ENCODE peak calls at places on chromosomes 3 and 15, in six cellular contexts. One of them, this sample, is unnamed.

GRCh38 chr15:57500979-57501576 is 90.6 kb upstream of the MYZAP start:
- DNase-seq in sigmoid colon: no peak
- DNase-seq in HepG2: no peak
- DNase-seq in stomach: no peak
- DNase-seq in A549: peak
- DNase-seq in transverse colon: no peak
- DNase-seq in this sample: no peak

GRCh38 chr3:53083496-53083895 is 37.6 kb upstream of the SFMBT1 start:
- DNase-seq in transverse colon: no peak
- DNase-seq in HepG2: no peak
- DNase-seq in stomach: no peak
- DNase-seq in sigmoid colon: peak
- DNase-seq in A549: no peak
- DNase-seq in this sample: peak

GRCh38 chr3:52441122-52441771 is 3.7 kb downstream of the SEMA3G start:
- DNase-seq in transverse colon: no peak
- DNase-seq in A549: no peak
- DNase-seq in sigmoid colon: peak
- DNase-seq in HepG2: no peak
- DNase-seq in stomach: no peak
- DNase-seq in this sample: no peak

GRCh38 chr3:143167956-143168355 is 48.4 kb downstream of the CHST2 start:
- DNase-seq in stomach: no peak
- DNase-seq in HepG2: no peak
- DNase-seq in A549: no peak
- DNase-seq in transverse colon: no peak
- DNase-seq in sigmoid colon: no peak
- DNase-seq in this sample: no peak

GRCh38 chr3:72694398-72694797 is 153.8 kb downstream of the SHQ1 start:
- DNase-seq in A549: no peak
- DNase-seq in HepG2: no peak
- DNase-seq in transverse colon: no peak
- DNase-seq in stomach: no peak
- DNase-seq in sigmoid colon: no peak
- DNase-seq in this sample: no peak

GRCh38 chr15:90037961-90038633 is 37.0 kb downstream of the ZNF710 start:
- DNase-seq in stomach: no peak
- DNase-seq in sigmoid colon: peak
- DNase-seq in A549: no peak
- DNase-seq in transverse colon: no peak
- DNase-seq in HepG2: peak
- DNase-seq in this sample: no peak

GRCh38 chr3:242986-243706 is 46.6 kb downstream of the CHL1 start:
- DNase-seq in transverse colon: no peak
- DNase-seq in stomach: no peak
- DNase-seq in sigmoid colon: no peak
- DNase-seq in A549: no peak
- DNase-seq in HepG2: no peak
- DNase-seq in this sample: no peak

GRCh38 chr15:25501828-25502446 is 63.1 kb upstream of the UBE3A start:
- DNase-seq in sigmoid colon: no peak
- DNase-seq in stomach: no peak
- DNase-seq in HepG2: peak
- DNase-seq in transverse colon: no peak
- DNase-seq in A549: peak
- DNase-seq in this sample: no peak

GRCh38 chr15:70477750-70478250 is 285.6 kb downstream of the UACA start:
- DNase-seq in A549: no peak
- DNase-seq in HepG2: no peak
- DNase-seq in sigmoid colon: no peak
- DNase-seq in stomach: no peak
- DNase-seq in transverse colon: no peak
- DNase-seq in this sample: no peak

GRCh38 chr3:140164922-140165590 is 230.1 kb downstream of the CLSTN2 start:
- DNase-seq in stomach: no peak
- DNase-seq in transverse colon: no peak
- DNase-seq in sigmoid colon: no peak
- DNase-seq in A549: no peak
- DNase-seq in HepG2: no peak
- DNase-seq in this sample: no peak

GRCh38 chr3:53161820-53162671 is 1.0 kb downstream of the PRKCD start:
- DNase-seq in stomach: no peak
- DNase-seq in A549: peak
- DNase-seq in sigmoid colon: no peak
- DNase-seq in transverse colon: peak
- DNase-seq in HepG2: no peak
- DNase-seq in this sample: no peak

GRCh38 chr3:67710396-67710795 is 56.0 kb upstream of the SUCLG2 start:
- DNase-seq in sigmoid colon: no peak
- DNase-seq in HepG2: no peak
- DNase-seq in transverse colon: no peak
- DNase-seq in A549: no peak
- DNase-seq in stomach: no peak
- DNase-seq in this sample: no peak

GRCh38 chr3:195198424-195199346 is 72.3 kb downstream of the XXYLT1 start:
- DNase-seq in A549: no peak
- DNase-seq in stomach: peak
- DNase-seq in transverse colon: no peak
- DNase-seq in HepG2: peak
- DNase-seq in sigmoid colon: peak
- DNase-seq in this sample: no peak

GRCh38 chr15:23877502-23878412 is 190.7 kb upstream of the NDN start:
- DNase-seq in HepG2: peak
- DNase-seq in transverse colon: peak
- DNase-seq in stomach: peak
- DNase-seq in sigmoid colon: no peak
- DNase-seq in A549: peak
- DNase-seq in this sample: no peak

GRCh38 chr3:186985713-186986364 is 55.5 kb downstream of the ST6GAL1 start:
- DNase-seq in HepG2: no peak
- DNase-seq in stomach: no peak
- DNase-seq in sigmoid colon: no peak
- DNase-seq in A549: no peak
- DNase-seq in transverse colon: no peak
- DNase-seq in this sample: no peak

GRCh38 chr3:158565076-158565475 is 5.9 kb upstream of the MLF1 start:
- DNase-seq in A549: no peak
- DNase-seq in sigmoid colon: no peak
- DNase-seq in HepG2: no peak
- DNase-seq in transverse colon: no peak
- DNase-seq in stomach: no peak
- DNase-seq in this sample: no peak

GRCh38 chr15:93477188-93477587 is 388.2 kb upstream of the RGMA start:
- DNase-seq in A549: no peak
- DNase-seq in HepG2: no peak
- DNase-seq in stomach: no peak
- DNase-seq in sigmoid colon: no peak
- DNase-seq in transverse colon: no peak
- DNase-seq in this sample: no peak

GRCh38 chr15:42547926-42548257 is 701 bp downstream of the LRRC57 start:
- DNase-seq in transverse colon: no peak
- DNase-seq in sigmoid colon: no peak
- DNase-seq in HepG2: peak
- DNase-seq in A549: no peak
- DNase-seq in stomach: no peak
- DNase-seq in this sample: no peak

GRCh38 chr15:31304074-31304648 is 22.5 kb upstream of the KLF13 start:
- DNase-seq in transverse colon: no peak
- DNase-seq in HepG2: no peak
- DNase-seq in sigmoid colon: peak
- DNase-seq in stomach: no peak
- DNase-seq in A549: no peak
- DNase-seq in this sample: no peak

GRCh38 chr3:45509038-45509767 is 85.3 kb upstream of the LIMD1 start:
- DNase-seq in A549: peak
- DNase-seq in sigmoid colon: no peak
- DNase-seq in stomach: no peak
- DNase-seq in HepG2: no peak
- DNase-seq in transverse colon: no peak
- DNase-seq in this sample: no peak

GRCh38 chr3:130341388-130341787 is 4.1 kb upstream of the COL6A5 start:
- DNase-seq in stomach: no peak
- DNase-seq in HepG2: no peak
- DNase-seq in A549: no peak
- DNase-seq in sigmoid colon: no peak
- DNase-seq in transverse colon: no peak
- DNase-seq in this sample: no peak

GRCh38 chr3:85304360-85304964 is 345.7 kb downstream of the CADM2 start:
- DNase-seq in stomach: no peak
- DNase-seq in HepG2: peak
- DNase-seq in transverse colon: no peak
- DNase-seq in A549: peak
- DNase-seq in sigmoid colon: no peak
- DNase-seq in this sample: no peak

GRCh38 chr15:40960926-40961325 is 7.7 kb downstream of the CHAC1 start:
- DNase-seq in stomach: peak
- DNase-seq in HepG2: no peak
- DNase-seq in sigmoid colon: peak
- DNase-seq in transverse colon: peak
- DNase-seq in A549: peak
- DNase-seq in this sample: no peak

GRCh38 chr3:169774186-169774585 is 990 bp downstream of the MYNN start:
- DNase-seq in sigmoid colon: no peak
- DNase-seq in stomach: no peak
- DNase-seq in HepG2: no peak
- DNase-seq in transverse colon: no peak
- DNase-seq in A549: no peak
- DNase-seq in this sample: no peak

GRCh38 chr3:72862314-72863090 is 14.3 kb upstream of the SHQ1 start:
- DNase-seq in HepG2: no peak
- DNase-seq in transverse colon: no peak
- DNase-seq in A549: no peak
- DNase-seq in stomach: no peak
- DNase-seq in sigmoid colon: no peak
- DNase-seq in this sample: no peak

GRCh38 chr3:47583320-47584075 is 4.8 kb upstream of the CSPG5 start:
- DNase-seq in HepG2: no peak
- DNase-seq in A549: no peak
- DNase-seq in sigmoid colon: no peak
- DNase-seq in stomach: no peak
- DNase-seq in transverse colon: no peak
- DNase-seq in this sample: no peak
- TF ChIP-seq POLR2A in HepG2: no peak
- TF ChIP-seq POLR2A in A549: no peak
- TF ChIP-seq POLR2A in sigmoid colon: no peak
- TF ChIP-seq POLR2A in stomach: no peak
- TF ChIP-seq POLR2A in transverse colon: no peak
- TF ChIP-seq POLR2A in this sample: no peak

GRCh38 chr3:138593488-138594149 is 441 bp downstream of the CEP70 start:
- DNase-seq in stomach: no peak
- DNase-seq in A549: no peak
- DNase-seq in transverse colon: no peak
- DNase-seq in HepG2: peak
- DNase-seq in sigmoid colon: no peak
- DNase-seq in this sample: no peak

GRCh38 chr3:138591392-138591791 is 2.7 kb downstream of the CEP70 start:
- DNase-seq in HepG2: no peak
- DNase-seq in stomach: no peak
- DNase-seq in sigmoid colon: no peak
- DNase-seq in A549: no peak
- DNase-seq in transverse colon: no peak
- DNase-seq in this sample: no peak

GRCh38 chr3:138594150-138594934 is at the start of gene CEP70:
- DNase-seq in transverse colon: peak
- DNase-seq in A549: peak
- DNase-seq in HepG2: peak
- DNase-seq in sigmoid colon: peak
- DNase-seq in stomach: peak
- DNase-seq in this sample: peak

GRCh38 chr3:138587374-138587773 is 6.7 kb downstream of the CEP70 start:
- DNase-seq in stomach: no peak
- DNase-seq in A549: no peak
- DNase-seq in transverse colon: no peak
- DNase-seq in sigmoid colon: no peak
- DNase-seq in HepG2: no peak
- DNase-seq in this sample: no peak

GRCh38 chr3:138588445-138588844 is 5.6 kb downstream of the CEP70 start:
- DNase-seq in HepG2: no peak
- DNase-seq in transverse colon: no peak
- DNase-seq in stomach: no peak
- DNase-seq in A549: no peak
- DNase-seq in sigmoid colon: no peak
- DNase-seq in this sample: no peak
- TF ChIP-seq EP300 in HepG2: no peak
- TF ChIP-seq EP300 in transverse colon: no peak
- TF ChIP-seq EP300 in stomach: no peak
- TF ChIP-seq EP300 in A549: no peak
- TF ChIP-seq EP300 in sigmoid colon: no peak
- TF ChIP-seq EP300 in this sample: no peak

GRCh38 chr3:86987421-86987715 is 3.6 kb downstream of the VGLL3 start:
- DNase-seq in sigmoid colon: no peak
- DNase-seq in stomach: no peak
- DNase-seq in A549: no peak
- DNase-seq in HepG2: no peak
- DNase-seq in transverse colon: no peak
- DNase-seq in this sample: no peak
- H3K4me3 ChIP-seq in sigmoid colon: peak
- H3K4me3 ChIP-seq in stomach: peak
- H3K4me3 ChIP-seq in A549: no peak
- H3K4me3 ChIP-seq in HepG2: no peak
- H3K4me3 ChIP-seq in transverse colon: no peak
- H3K4me3 ChIP-seq in this sample: peak

DNA sequence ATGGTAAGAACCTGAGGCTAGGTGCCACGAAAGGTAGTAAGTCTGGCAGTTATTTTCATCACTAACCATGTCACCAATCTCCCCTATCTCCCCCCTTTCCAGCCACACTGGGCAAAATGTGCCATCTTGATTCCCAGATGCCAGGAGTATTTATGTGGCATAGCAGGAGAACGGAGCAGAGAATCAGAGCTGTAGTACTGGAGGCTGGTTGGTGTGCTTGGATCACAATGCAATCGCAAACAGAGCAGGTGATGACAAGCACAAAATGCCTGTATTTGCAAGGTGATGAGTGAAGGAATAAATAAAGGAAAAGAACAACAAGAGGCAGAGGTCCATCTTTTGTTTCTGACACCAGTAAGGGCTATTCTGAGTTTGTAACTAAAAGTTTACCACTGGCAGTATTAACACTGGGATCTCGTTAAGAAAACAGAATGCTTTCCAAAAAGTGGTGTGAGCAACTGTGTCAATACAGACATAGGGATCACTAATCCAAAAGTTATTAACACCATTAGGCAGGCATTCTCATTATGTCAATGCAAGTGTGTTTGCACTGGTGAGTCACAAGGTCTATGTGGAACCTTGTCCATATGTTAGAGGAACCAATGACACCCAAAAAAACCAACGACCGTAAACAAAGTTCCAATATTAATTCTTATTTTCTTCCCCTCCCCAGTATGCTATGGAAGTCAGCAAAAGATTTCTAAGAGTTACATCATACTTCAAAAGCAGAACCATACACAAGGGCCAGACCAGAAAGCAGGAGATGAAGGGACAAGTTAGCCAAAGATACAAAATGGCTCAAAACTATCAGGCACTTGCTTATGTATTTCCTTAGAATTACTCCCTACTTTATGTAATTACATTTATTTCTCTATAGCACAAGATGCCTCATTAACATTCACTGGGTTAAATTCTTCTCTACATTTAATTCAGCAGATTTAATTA is 556.6 kb downstream of the FOXP1 start:
- DNase-seq in HepG2: peak
- DNase-seq in stomach: no peak
- DNase-seq in sigmoid colon: no peak
- DNase-seq in A549: no peak
- DNase-seq in transverse colon: no peak
- DNase-seq in this sample: no peak
- TF ChIP-seq POLR2A in HepG2: no peak
- TF ChIP-seq POLR2A in stomach: no peak
- TF ChIP-seq POLR2A in sigmoid colon: no peak
- TF ChIP-seq POLR2A in A549: no peak
- TF ChIP-seq POLR2A in transverse colon: no peak
- TF ChIP-seq POLR2A in this sample: no peak